ENCODE peak calls at places on chromosomes 1 and 21, in seven cellular contexts. V is GM23248, N is hepatocyte, G is MM.1S, K is neural progenitor cell, Z is HCT116, Y is GM23338. M is an unnamed sample.

GRCh38 chr1:19055001-19055400 is 98.5 kb upstream of the IFFO2 start:
- DNase-seq in K (no peak), N (no peak), Z (no peak), G (no peak), Y (no peak), V (no peak), M (no peak)

GRCh38 chr1:89211035-89211634 is 12.4 kb upstream of the GBP4 start:
- DNase-seq in N (no peak), G (no peak), Y (peak), V (no peak), Z (no peak), K (no peak), M (no peak)

GRCh38 chr1:180906511-180906910 is 6.2 kb upstream of the KIAA1614 start:
- DNase-seq in K (no peak), G (no peak), Z (no peak), V (no peak), Y (no peak), N (no peak), M (no peak)

GRCh38 chr1:236670060-236670459 is 16.2 kb upstream of the ACTN2 start:
- DNase-seq in Y (no peak), K (no peak), Z (no peak), V (no peak), G (no peak), N (no peak), M (no peak)

GRCh38 chr1:2985121-2985561 is 36.1 kb upstream of the ACTRT2 start:
- DNase-seq in V (no peak), K (no peak), N (no peak), Y (no peak), G (no peak), Z (no peak), M (no peak)

GRCh38 chr1:21334214-21335087 is 44.2 kb upstream of the ECE1 start:
- DNase-seq in G (peak), K (peak), V (peak), N (peak), Y (peak), Z (no peak), M (peak)

GRCh38 chr1:154478639-154479038 is 23.4 kb upstream of the TDRD10 start:
- DNase-seq in V (peak), Y (peak), K (no peak), N (peak), G (peak), Z (no peak), M (peak)

GRCh38 chr1:179175011-179175934 is 54.2 kb downstream of the ABL2 start:
- DNase-seq in G (no peak), V (peak), Z (no peak), Y (no peak), N (no peak), K (no peak), M (peak)

GRCh38 chr21:17352937-17353655 is 159.7 kb upstream of the CXADR start:
- DNase-seq in K (no peak), N (no peak), Y (no peak), Z (no peak), G (no peak), V (no peak), M (no peak)

GRCh38 chr21:34553199-34553952 is 41.4 kb upstream of the KCNE1 start:
- DNase-seq in G (no peak), Y (no peak), V (peak), Z (peak), N (no peak), K (peak), M (peak)

GRCh38 chr1:114610546-114611245 is 29.3 kb upstream of the BCAS2 start:
- DNase-seq in V (peak), N (no peak), Z (no peak), K (no peak), Y (no peak), G (no peak), M (peak)

GRCh38 chr1:236064674-236065508 is at the start of gene NID1:
- DNase-seq in Z (no peak), Y (peak), V (peak), G (no peak), N (peak), K (peak), M (peak)

GRCh38 chr21:39388038-39388810 is 39.3 kb upstream of the HMGN1 start:
- DNase-seq in Z (peak), Y (peak), G (peak), K (peak), V (peak), N (peak), M (peak)

GRCh38 chr1:16293568-16293967 is 56.6 kb upstream of the CPLANE2 start:
- DNase-seq in V (no peak), Y (no peak), K (no peak), N (no peak), Z (no peak), G (no peak), M (no peak)

GRCh38 chr1:240282061-240282830 is 190.6 kb downstream of the FMN2 start:
- DNase-seq in Y (peak), K (no peak), G (no peak), V (peak), Z (no peak), N (no peak), M (peak)

GRCh38 chr1:204306076-204306475 is 53.7 kb downstream of the PLEKHA6 start:
- DNase-seq in Z (no peak), G (no peak), Y (no peak), N (no peak), V (no peak), K (no peak), M (no peak)

GRCh38 chr1:56024155-56024554 is 555.2 kb downstream of the PLPP3 start:
- DNase-seq in N (no peak), K (no peak), V (no peak), Y (no peak), G (no peak), Z (no peak), M (peak)

GRCh38 chr1:154865442-154866256 is 4.4 kb downstream of the KCNN3 start:
- DNase-seq in N (no peak), K (no peak), Z (no peak), Y (no peak), G (no peak), V (no peak), M (no peak)

GRCh38 chr1:222897527-222898190 is 82.8 kb downstream of the DISP1 start:
- DNase-seq in V (peak), Y (no peak), G (no peak), K (no peak), Z (no peak), N (no peak), M (peak)

GRCh38 chr1:106366627-106367319 is 689.7 kb upstream of the PRMT6 start:
- DNase-seq in K (peak), Z (no peak), N (no peak), G (no peak), V (no peak), Y (peak), M (no peak)
- TF ChIP-seq EZH2 in K (no peak), Z (no peak), N (no peak), G (no peak), V (no peak), Y (no peak), M (no peak)

DNA sequence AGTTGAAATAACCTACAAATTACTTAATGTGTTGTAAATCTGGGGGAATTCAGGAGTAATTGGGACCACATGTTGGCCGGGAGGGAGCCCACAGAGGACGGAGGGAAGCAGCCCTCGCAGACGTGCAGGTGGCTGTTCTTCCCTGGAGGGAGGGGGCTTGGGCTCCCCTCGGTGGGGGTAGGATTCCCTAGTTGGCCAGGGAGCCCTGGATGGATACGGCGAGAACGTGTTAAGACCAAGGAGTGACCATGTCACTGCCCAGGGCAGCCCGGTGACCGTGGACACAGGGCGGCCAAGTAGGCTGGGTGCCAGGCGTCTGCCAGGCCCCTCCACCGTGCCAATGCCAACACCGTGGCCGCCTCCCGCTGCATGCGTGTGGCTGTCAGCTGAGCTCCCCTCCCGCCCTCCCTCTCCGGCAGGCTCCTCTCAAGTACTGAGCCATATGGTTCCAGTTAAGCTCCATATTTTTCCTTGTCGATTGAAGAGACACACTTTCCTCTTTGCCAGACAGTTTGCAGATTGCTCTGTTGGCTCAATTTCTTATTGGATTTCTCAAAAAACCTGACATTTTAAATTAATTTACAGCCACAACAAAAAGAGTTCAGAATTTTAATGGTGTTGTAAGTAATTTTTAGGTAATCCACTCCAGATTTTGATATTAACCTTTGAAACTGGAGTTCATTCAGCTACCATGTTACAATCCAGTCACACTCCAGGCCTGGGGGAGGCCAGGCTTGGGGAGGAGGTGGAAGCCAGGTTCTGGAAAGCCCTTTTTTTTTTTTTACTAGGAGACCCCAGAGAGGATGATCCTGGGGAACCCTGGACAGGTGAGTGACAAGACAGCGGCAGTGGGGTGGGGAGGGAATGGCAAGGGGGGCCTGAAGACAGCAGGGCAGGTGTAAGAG is 71.2 kb downstream of the CASZ1 start:
- DNase-seq in Y (no peak), N (peak), Z (no peak), K (no peak), V (peak), G (no peak), M (peak)
- TF ChIP-seq EZH2phosphoT487 in Y (no peak), N (peak), Z (no peak), K (no peak), V (peak), G (no peak), M (no peak)

GRCh38 chr1:34165422-34165921 is 442 bp upstream of the CSMD2 start:
- DNase-seq in G (no peak), N (no peak), V (peak), Y (peak), K (peak), Z (no peak), M (no peak)
- TF ChIP-seq EZH2 in G (no peak), N (no peak), V (no peak), Y (no peak), K (no peak), Z (no peak), M (no peak)

DNA sequence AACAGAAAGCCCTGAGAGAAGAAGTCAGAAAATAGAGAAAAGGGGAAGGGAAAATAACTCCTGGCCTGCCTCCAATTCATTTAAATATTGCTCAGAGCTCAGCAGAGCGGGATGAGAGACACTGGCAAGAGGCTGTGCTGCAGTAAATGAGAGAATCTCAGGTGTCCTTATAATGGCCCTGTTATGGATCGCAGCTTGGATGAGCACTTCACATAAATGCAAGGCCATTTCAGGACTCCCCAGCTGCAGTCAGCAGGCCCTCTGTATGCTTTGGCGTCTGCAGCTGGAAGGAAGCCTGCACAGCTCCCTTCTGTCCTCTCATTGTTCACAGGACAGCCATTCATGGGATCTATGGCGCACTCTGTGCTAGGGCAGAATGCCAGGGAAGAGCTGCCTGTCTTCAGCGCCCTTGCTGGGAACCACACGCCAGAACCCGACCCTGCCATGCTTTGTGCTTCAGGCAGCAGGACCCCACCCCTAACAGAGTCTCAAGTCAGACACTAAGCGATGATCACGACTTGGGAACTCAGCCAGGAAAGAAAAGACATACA is 20.7 kb upstream of the ABCB10 start:
- DNase-seq in Y (no peak), N (no peak), V (peak), K (peak), Z (no peak), G (no peak), M (peak)
- TF ChIP-seq EZH2phosphoT487 in Y (no peak), N (no peak), V (no peak), K (no peak), Z (no peak), G (no peak), M (no peak)

GRCh38 chr1:228416217-228416971 is at the start of gene TRIM17:
- DNase-seq in Z (no peak), V (peak), Y (peak), K (peak), N (peak), G (no peak), M (no peak)
- TF ChIP-seq EZH2 in Z (no peak), V (no peak), Y (peak), K (peak), N (no peak), G (no peak), M (no peak)

M was measured in PC-3.